ENCODE peak calls at places on chromosomes 12 and 14, in five cellular contexts. M is mammary epithelial cell, G is germinal center, N is left colon, Y is left cardiac atrium. C is an unnamed sample.

GRCh38 chr12:42760550-42760949 is 171.0 kb upstream of the PRICKLE1 start:
- DNase-seq in M (no peak), G (no peak), N (no peak), Y (no peak), C (no peak)

GRCh38 chr14:98952595-98953325 is 319.2 kb downstream of the BCL11B start:
- DNase-seq in M (peak; percentile 84), G (no peak), N (no peak), Y (no peak), C (peak; percentile 74)

GRCh38 chr14:32826404-32827082 is 112.1 kb upstream of the NPAS3 start:
- DNase-seq in M (no peak), G (no peak), N (no peak), Y (no peak), C (no peak)

GRCh38 chr12:80494836-80495235 is 50.8 kb downstream of the PTPRQ start:
- DNase-seq in M (no peak), G (no peak), N (no peak), Y (no peak), C (no peak)

GRCh38 chr14:80213602-80214001 is 2.3 kb upstream of the DIO2 start:
- DNase-seq in M (peak; percentile 50), G (peak; percentile 10), N (no peak), Y (peak; percentile 22), C (peak; percentile 44)

GRCh38 chr12:53241623-53242412 is 9.8 kb upstream of the RARG start:
- DNase-seq in M (no peak), G (no peak), N (no peak), Y (no peak), C (no peak)

GRCh38 chr12:55996201-55996714 is 818 bp upstream of the SUOX start:
- DNase-seq in M (peak; percentile 39), G (peak; percentile 73), N (no peak), Y (peak; percentile 34), C (peak; percentile 48)

GRCh38 chr12:65765436-65765813 is 58.9 kb upstream of the HMGA2 start:
- DNase-seq in M (peak; percentile 91), G (no peak), N (no peak), Y (no peak), C (peak; percentile 81)

GRCh38 chr12:130331146-130331545 is 6.5 kb upstream of the PIWIL1 start:
- DNase-seq in M (no peak), G (no peak), N (no peak), Y (no peak), C (no peak)

GRCh38 chr14:93033039-93033982 is 82.4 kb downstream of the ITPK1 start:
- DNase-seq in M (no peak), G (no peak), N (no peak), Y (no peak), C (no peak)

GRCh38 chr12:108457006-108457733 is 57.9 kb upstream of the FICD start:
- DNase-seq in M (peak; percentile 45), G (peak; percentile 50), N (no peak), Y (no peak), C (peak; percentile 63)

GRCh38 chr12:13085968-13086686 is 17.3 kb downstream of the GSG1 start:
- DNase-seq in M (peak; percentile 3), G (no peak), N (no peak), Y (no peak), C (no peak)

GRCh38 chr12:49296034-49296835 is 1.3 kb downstream of the PRPH start:
- DNase-seq in M (no peak), G (peak; percentile 91), N (peak; percentile 39), Y (peak; percentile 44), C (peak; percentile 70)

GRCh38 chr12:103858335-103858734 is 17.3 kb upstream of the NT5DC3 start:
- DNase-seq in M (no peak), G (no peak), N (no peak), Y (no peak), C (no peak)

GRCh38 chr12:109707470-109707821 is 6.2 kb upstream of the FAM222A start:
- DNase-seq in M (no peak), G (no peak), N (no peak), Y (no peak), C (no peak)

GRCh38 chr12:79690156-79690605 is 583 bp downstream of the PAWR start:
- DNase-seq in M (no peak), G (no peak), N (peak; percentile 44), Y (peak; percentile 48), C (no peak)

GRCh38 chr14:72714094-72714493 is 179.8 kb downstream of the DPF3 start:
- DNase-seq in M (no peak), G (peak; percentile 50), N (no peak), Y (no peak), C (no peak)

GRCh38 chr12:76085159-76085868 is 829 bp upstream of the NAP1L1 start:
- DNase-seq in M (peak; percentile 10), G (no peak), N (no peak), Y (no peak), C (no peak)

GRCh38 chr12:53844989-53845836 is 93.4 kb upstream of the HOXC13 start:
- DNase-seq in M (peak; percentile 83), G (no peak), N (no peak), Y (no peak), C (peak; percentile 95)

GRCh38 chr12:319116-319515 is 56.5 kb upstream of the SLC6A13 start:
- DNase-seq in M (no peak), G (no peak), N (no peak), Y (no peak), C (no peak)

GRCh38 chr12:30985814-30986452 is 59.4 kb downstream of the TSPAN11 start:
- DNase-seq in M (peak; percentile 17), G (peak; percentile 58), N (no peak), Y (peak; percentile 62), C (peak; percentile 66)

GRCh38 chr12:105085537-105085936 is 1.3 kb upstream of the ALDH1L2 start:
- DNase-seq in M (no peak), G (no peak), N (no peak), Y (no peak), C (no peak)

GRCh38 chr14:43003845-43004244 is 1397.2 kb downstream of the LRFN5 start:
- DNase-seq in M (no peak), G (no peak), N (no peak), Y (no peak), C (no peak)

GRCh38 chr12:71890475-71890874 is 48.2 kb upstream of the TPH2 start:
- DNase-seq in M (no peak), G (no peak), N (no peak), Y (no peak), C (no peak)

GRCh38 chr14:96178674-96179321 is 25.8 kb upstream of the BDKRB2 start:
- DNase-seq in M (no peak), G (no peak), N (no peak), Y (no peak), C (no peak)

GRCh38 chr12:96048392-96048969 is 13.1 kb upstream of the LTA4H start:
- DNase-seq in M (no peak), G (no peak), N (no peak), Y (no peak), C (no peak)

GRCh38 chr14:66600416-66600815 is 92.5 kb downstream of the GPHN start:
- DNase-seq in M (peak; percentile 47), G (no peak), N (no peak), Y (no peak), C (no peak)

GRCh38 chr14:100439781-100440180 is 116.6 kb downstream of the SLC25A47 start:
- DNase-seq in M (peak; percentile 35), G (no peak), N (peak; percentile 81), Y (peak; percentile 64), C (peak; percentile 34)

C was measured in RWPE1.